ENCODE peak calls at places on chromosomes 4 and X, in eight cellular contexts. R is heart left ventricle; G is COR-L47; U is retina; N is IMR-90; E is RPMI7951; S is activated T-cell treated with anti-CD3 and anti-CD28 coated beads, Interleukin-2, amount 50 U/mL, for 72 hours; Y is fibroblast of the conjunctiva. Q is an unnamed sample.

GRCh38 chrX:98407526-98408049 is 1523.9 kb downstream of the RPA4 start:
- DNase-seq in Y (no peak), G (no peak), U (no peak), R (no peak), S (no peak), N (no peak), E (no peak), Q (no peak)

GRCh38 chr4:48008021-48008596 is 8.4 kb downstream of the CNGA1 start:
- DNase-seq in N (no peak), E (peak), R (no peak), G (no peak), U (no peak), S (no peak), Y (no peak), Q (no peak)

GRCh38 chr4:182875471-182875870 is 41.7 kb downstream of the DCTD start:
- DNase-seq in G (no peak), S (no peak), R (no peak), N (no peak), U (no peak), E (no peak), Y (no peak), Q (no peak)

GRCh38 chrX:7111518-7111917 is 36.0 kb upstream of the STS start:
- DNase-seq in G (no peak), E (no peak), Y (no peak), U (no peak), R (no peak), S (no peak), N (no peak), Q (no peak)

GRCh38 chr4:185395255-185395955 is at the start of gene LRP2BP:
- DNase-seq in G (no peak), E (peak), U (no peak), S (no peak), N (no peak), Y (peak), R (no peak), Q (peak)

GRCh38 chr4:177791188-177791587 is 349.0 kb upstream of the AGA start:
- DNase-seq in U (no peak), N (no peak), S (no peak), E (no peak), Y (no peak), G (no peak), R (no peak), Q (no peak)

GRCh38 chrX:19647731-19648588 is 132.7 kb upstream of the MAP3K15 start:
- DNase-seq in R (no peak), G (no peak), E (peak), U (no peak), S (no peak), N (peak), Y (no peak), Q (no peak)

GRCh38 chrX:1147641-1148515 is 64.6 kb downstream of the CRLF2 start:
- DNase-seq in E (no peak), R (no peak), U (no peak), S (no peak), G (no peak), N (no peak), Y (no peak), Q (no peak)

GRCh38 chr4:113064244-113064643 is 14.8 kb downstream of the ANK2 start:
- DNase-seq in U (no peak), G (peak), Y (no peak), S (no peak), N (no peak), R (no peak), E (no peak), Q (peak)

GRCh38 chr4:167233523-167234387 is 539 bp downstream of the SPOCK3 start:
- DNase-seq in Y (no peak), S (peak), G (peak), N (no peak), U (peak), E (no peak), R (no peak), Q (no peak)

GRCh38 chr4:153181293-153182080 is 22.8 kb upstream of the TRIM2 start:
- DNase-seq in G (no peak), N (peak), E (peak), R (no peak), Y (no peak), U (no peak), S (no peak), Q (no peak)